ENCODE peak calls at places on chromosomes 11 and 22, in nine cellular contexts. O is osteocyte; L is activated T-helper 1 cell treated with anti-CD3 and anti-CD28 coated beads, Interleukin-12 subunit alpha, Interleukin-12 subunit beta, Interleukin-2, Interleukin-4 antibody, amounts not matched to agents 30 ng/mL and 10 ng/mL and 1 ng/mL, durations not matched to agents 14 hours and 24 hours and 36 hours; F is cerebellum; V is psoas muscle; E is endothelial cell; G is nephron progenitor cell; A is T-helper 9 cell; B is SW 1271. P is an unnamed sample.

GRCh38 chr22:44726439-44726838 is 24.4 kb downstream of the PRR5 start:
- DNase-seq in O (no peak), L (no peak), F (no peak), V (no peak), E (no peak), G (no peak), A (no peak), B (no peak), P (no peak)

GRCh38 chr11:75013051-75013450 is 24.3 kb downstream of the NEU3 start:
- DNase-seq in O (no peak), L (no peak), F (no peak), V (no peak), E (no peak), G (no peak), A (no peak), B (no peak), P (no peak)

GRCh38 chr22:47066616-47066905 is 304.1 kb downstream of the TBC1D22A start:
- DNase-seq in O (no peak), L (no peak), F (no peak), V (no peak), E (no peak), G (no peak), A (no peak), B (no peak), P (no peak)

GRCh38 chr11:13644997-13645667 is 23.3 kb upstream of the FAR1 start:
- DNase-seq in O (no peak), L (no peak), F (no peak), V (no peak), E (no peak), G (no peak), A (no peak), B (no peak), P (no peak)

GRCh38 chr11:60343094-60343704 is 16.1 kb downstream of the MS4A6E start:
- DNase-seq in O (no peak), L (no peak), F (no peak), V (no peak), E (no peak), G (no peak), A (no peak), B (no peak), P (peak; percentile 65)

GRCh38 chr22:42427211-42427610 is 5.0 kb downstream of the NFAM1 start:
- DNase-seq in O (no peak), L (no peak), F (no peak), V (no peak), E (no peak), G (no peak), A (no peak), B (no peak), P (no peak)

GRCh38 chr22:29914165-29914564 is 31.2 kb downstream of the MTMR3 start:
- DNase-seq in O (no peak), L (no peak), F (no peak), V (no peak), E (no peak), G (no peak), A (no peak), B (peak; percentile 1), P (no peak)

GRCh38 chr11:123188508-123189165 is 6.4 kb downstream of the CLMP start:
- DNase-seq in O (no peak), L (no peak), F (peak; percentile 32), V (no peak), E (no peak), G (no peak), A (no peak), B (no peak), P (no peak)

GRCh38 chr11:122440783-122441701 is 214.5 kb upstream of the UBASH3B start:
- DNase-seq in O (no peak), L (no peak), F (no peak), V (peak; percentile 42), E (peak; percentile 42), G (peak; percentile 32), A (no peak), B (no peak), P (no peak)

GRCh38 chr11:130478204-130478701 is 29.8 kb downstream of the ADAMTS15 start:
- DNase-seq in O (no peak), L (no peak), F (no peak), V (peak; percentile 85), E (no peak), G (peak; percentile 50), A (no peak), B (peak; percentile 47), P (no peak)

GRCh38 chr11:66012946-66013761 is 1.3 kb downstream of the CST6 start:
- DNase-seq in O (no peak), L (no peak), F (no peak), V (no peak), E (no peak), G (no peak), A (no peak), B (no peak), P (peak; percentile 53)

GRCh38 chr22:37533995-37534394 is 14.8 kb upstream of the CARD10 start:
- DNase-seq in O (no peak), L (no peak), F (no peak), V (no peak), E (no peak), G (no peak), A (no peak), B (no peak), P (peak; percentile 73)

GRCh38 chr11:128297111-128297651 is 290.2 kb downstream of the ETS1 start:
- DNase-seq in O (no peak), L (no peak), F (no peak), V (no peak), E (no peak), G (no peak), A (no peak), B (no peak), P (peak; percentile 79)

GRCh38 chr11:125952973-125953372 is 7.1 kb downstream of the VSIG10L2 start:
- DNase-seq in O (no peak), L (no peak), F (peak; percentile 89), V (peak; percentile 46), E (no peak), G (no peak), A (no peak), B (no peak), P (no peak)

GRCh38 chr22:44392446-44392921 is 79.7 kb upstream of the SHISAL1 start:
- DNase-seq in O (peak; percentile 56), L (no peak), F (no peak), V (peak; percentile 8), E (no peak), G (no peak), A (no peak), B (no peak), P (no peak)

GRCh38 chr11:118846181-118846946 is 37.3 kb upstream of the CXCR5 start:
- DNase-seq in O (no peak), L (no peak), F (no peak), V (no peak), E (no peak), G (peak; percentile 7), A (no peak), B (no peak), P (no peak)

GRCh38 chr11:121808096-121808495 is 307.9 kb downstream of the BLID start:
- DNase-seq in O (no peak), L (no peak), F (no peak), V (no peak), E (no peak), G (no peak), A (no peak), B (no peak), P (no peak)

GRCh38 chr11:88307749-88308425 is 29.6 kb downstream of the CTSC start:
- DNase-seq in O (no peak), L (no peak), F (no peak), V (no peak), E (no peak), G (no peak), A (no peak), B (no peak), P (no peak)

GRCh38 chr11:79896258-79896657 is 455.4 kb upstream of the TENM4 start:
- DNase-seq in O (no peak), L (no peak), F (no peak), V (no peak), E (no peak), G (no peak), A (no peak), B (no peak), P (no peak)

GRCh38 chr11:58576792-58577440 is 1.3 kb upstream of the LPXN start:
- DNase-seq in O (no peak), L (no peak), F (peak; percentile 13), V (no peak), E (no peak), G (no peak), A (no peak), B (peak; percentile 16), P (peak; percentile 65)

GRCh38 chr22:38316340-38317236 is 645 bp downstream of the CSNK1E start:
- DNase-seq in O (peak; percentile 88), L (peak; percentile 28), F (peak; percentile 77), V (peak; percentile 61), E (peak; percentile 46), G (peak; percentile 61), A (peak; percentile 51), B (no peak), P (peak; percentile 85)

GRCh38 chr11:102576350-102576749 is 45.8 kb upstream of the MMP7 start:
- DNase-seq in O (no peak), L (no peak), F (no peak), V (no peak), E (no peak), G (no peak), A (no peak), B (no peak), P (no peak)

GRCh38 chr11:96311120-96311568 is 31.9 kb downstream of the MAML2 start:
- DNase-seq in O (no peak), L (no peak), F (no peak), V (no peak), E (no peak), G (no peak), A (no peak), B (no peak), P (no peak)

GRCh38 chr11:94595061-94595460 is 27.9 kb downstream of the PIWIL4 start:
- DNase-seq in O (no peak), L (no peak), F (no peak), V (no peak), E (no peak), G (no peak), A (no peak), B (no peak), P (no peak)